ENCODE peak calls at places on chromosomes 6 and 20, in ten cellular contexts. Y is spleen, M is H54, P is ovary, O is IMR-90, L is transverse colon, K is body of pancreas, T is stomach, C is testis, W is uterus. E is an unnamed sample.

GRCh38 chr6:134123666-134124208 is 71.3 kb upstream of the SLC2A12 start:
- DNase-seq in P (no peak), W (no peak), K (no peak), M (no peak), L (no peak), C (peak), T (no peak), Y (no peak), O (peak), E (peak)

GRCh38 chr6:166408936-166409755 is 26.4 kb upstream of the MPC1 start:
- DNase-seq in O (no peak), Y (no peak), L (no peak), K (no peak), C (no peak), M (no peak), W (no peak), P (no peak), T (no peak), E (no peak)

GRCh38 chr6:139152892-139153271 is 18.0 kb downstream of the HECA start:
- DNase-seq in Y (no peak), P (no peak), C (no peak), W (no peak), M (no peak), O (peak), T (no peak), K (no peak), L (no peak), E (no peak)

GRCh38 chr20:35207950-35208611 is 18.4 kb upstream of the MMP24 start:
- DNase-seq in O (peak), L (peak), C (peak), K (peak), Y (peak), W (peak), M (no peak), P (peak), T (peak), E (peak)

GRCh38 chr6:10248378-10248843 is 166.5 kb downstream of the TFAP2A start:
- DNase-seq in M (peak), P (no peak), O (peak), L (no peak), T (no peak), K (no peak), C (no peak), W (no peak), Y (no peak), E (no peak)

GRCh38 chr6:5325173-5325572 is 63.9 kb downstream of the FARS2 start:
- DNase-seq in Y (no peak), M (no peak), C (no peak), L (no peak), O (no peak), W (no peak), K (no peak), P (no peak), T (no peak), E (no peak)

GRCh38 chr6:110688661-110689268 is 126.5 kb downstream of the CDK19 start:
- DNase-seq in K (no peak), T (peak), C (no peak), P (no peak), L (peak), M (no peak), Y (no peak), W (no peak), O (no peak), E (no peak)

GRCh38 chr6:91782789-91783188 is 1195.9 kb upstream of the MAP3K7 start:
- DNase-seq in T (no peak), P (no peak), O (no peak), C (no peak), W (no peak), K (no peak), M (no peak), L (no peak), Y (no peak), E (no peak)

GRCh38 chr20:63366658-63367360 is 5.7 kb upstream of the CHRNA4 start:
- DNase-seq in K (no peak), O (no peak), W (no peak), P (no peak), M (no peak), T (no peak), Y (no peak), C (no peak), L (no peak), E (no peak)

GRCh38 chr6:5167501-5167900 is 82.4 kb downstream of the PPP1R3G start:
- DNase-seq in O (peak), K (no peak), Y (no peak), T (no peak), M (no peak), C (no peak), P (no peak), W (no peak), L (no peak), E (no peak)

GRCh38 chr20:25486377-25486776 is 78.9 kb downstream of the GINS1 start:
- DNase-seq in W (no peak), T (no peak), Y (no peak), P (peak), K (no peak), M (no peak), L (no peak), O (peak), C (no peak), E (no peak)

GRCh38 chr6:2794171-2794730 is 29.1 kb downstream of the WRNIP1 start:
- DNase-seq in P (no peak), T (no peak), Y (no peak), L (no peak), W (no peak), K (no peak), M (no peak), C (no peak), O (peak), E (no peak)

GRCh38 chr6:139376604-139377218 is 2.3 kb upstream of the CITED2 start:
- DNase-seq in T (peak), L (peak), M (no peak), W (peak), Y (no peak), O (peak), P (peak), C (peak), K (peak), E (peak)

GRCh38 chr6:156658186-156658585 is 119.0 kb upstream of the ARID1B start:
- DNase-seq in O (peak), Y (no peak), W (no peak), C (peak), T (no peak), P (peak), K (peak), M (no peak), L (no peak), E (no peak)

GRCh38 chr6:147849401-147849800 is 340.9 kb downstream of the SAMD5 start:
- DNase-seq in L (no peak), P (no peak), W (no peak), O (no peak), K (no peak), Y (no peak), M (no peak), T (no peak), C (no peak), E (no peak)

GRCh38 chr6:156910938-156911337 is 133.8 kb downstream of the ARID1B start:
- DNase-seq in K (no peak), L (no peak), P (no peak), C (no peak), M (no peak), O (no peak), T (no peak), Y (no peak), W (no peak), E (peak)

GRCh38 chr6:13302751-13303667 is 25.3 kb downstream of the TBC1D7 start:
- DNase-seq in K (peak), T (peak), L (peak), W (no peak), C (peak), O (peak), M (peak), Y (peak), P (no peak), E (peak)

GRCh38 chr20:12827796-12828406 is 180.9 kb upstream of the SPTLC3 start:
- DNase-seq in L (no peak), K (no peak), Y (no peak), M (no peak), T (no peak), C (no peak), P (no peak), O (no peak), W (no peak), E (no peak)

GRCh38 chr6:89372506-89372901 is 20.0 kb upstream of the UBE2J1 start:
- DNase-seq in M (no peak), T (no peak), C (no peak), L (peak), P (no peak), W (no peak), O (no peak), K (no peak), Y (no peak), E (no peak)

GRCh38 chr20:24952376-24953203 is 3.5 kb downstream of the CST7 start:
- DNase-seq in L (no peak), K (no peak), Y (peak), C (no peak), P (no peak), W (no peak), O (no peak), T (peak), M (no peak), E (no peak)

GRCh38 chr20:36315545-36316351 is 9.6 kb downstream of the DLGAP4 start:
- DNase-seq in O (no peak), P (no peak), Y (peak), T (no peak), M (no peak), W (no peak), L (no peak), C (no peak), K (no peak), E (no peak)

GRCh38 chr6:82145926-82146452 is 101.6 kb downstream of the IBTK start:
- DNase-seq in M (no peak), W (no peak), Y (no peak), O (no peak), P (no peak), K (no peak), C (no peak), L (no peak), T (no peak), E (no peak)

GRCh38 chr20:44450279-44450937 is 25.3 kb upstream of the TTPAL start:
- DNase-seq in W (no peak), M (no peak), O (no peak), T (no peak), Y (no peak), P (no peak), K (no peak), L (no peak), C (no peak), E (no peak)
- TF ChIP-seq POLR2A in W (no peak), M (no peak), O (no peak), T (no peak), Y (no peak), P (no peak), K (no peak), L (no peak), C (no peak), E (no peak)

DNA sequence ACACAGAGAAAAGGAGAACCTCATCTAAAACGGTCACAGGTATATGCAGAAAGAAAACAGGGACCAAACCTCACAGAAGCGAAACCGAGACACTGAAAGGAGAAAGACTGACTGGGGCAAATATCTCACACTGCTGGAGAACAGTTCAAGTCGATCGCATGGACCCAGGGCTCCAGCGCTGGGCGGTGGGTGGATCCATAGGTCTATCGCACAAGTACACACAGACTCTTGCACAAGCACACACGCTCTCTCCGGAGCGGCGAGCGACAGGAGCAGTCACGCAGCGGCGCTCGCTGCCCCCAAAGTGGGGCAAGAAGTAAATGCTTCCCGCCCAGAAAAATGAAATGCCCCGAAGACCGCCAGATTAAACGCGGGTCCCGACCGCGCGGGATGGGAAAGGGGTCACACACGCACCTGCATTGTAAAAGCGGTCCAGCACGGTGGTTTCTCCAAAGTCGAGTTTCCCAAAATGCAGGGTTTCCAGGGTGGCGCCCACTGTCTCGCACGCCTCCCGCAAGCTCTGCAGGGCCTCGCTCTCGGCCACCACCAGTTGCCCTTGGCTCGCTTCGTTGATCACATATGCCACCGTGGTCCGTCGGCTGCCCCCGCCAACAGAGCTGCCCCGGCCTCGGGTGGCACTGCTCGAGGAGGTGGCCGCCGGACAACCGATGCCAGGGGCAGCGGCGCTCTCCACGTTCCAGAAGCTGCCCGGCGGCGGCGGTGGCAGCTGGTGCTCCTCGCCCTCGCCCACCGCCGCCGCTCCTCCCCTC is 796 bp downstream of the MAP3K5 start:
- DNase-seq in K (peak), W (peak), O (peak), Y (peak), P (peak), T (peak), C (peak), M (no peak), L (peak), E (peak)
- TF ChIP-seq POLR2A in K (peak), W (peak), O (no peak), Y (peak), P (peak), T (peak), C (no peak), M (no peak), L (peak), E (peak)

GRCh38 chr6:33160728-33161323 is 31.4 kb downstream of the COL11A2 start:
- DNase-seq in P (no peak), W (no peak), L (peak), Y (no peak), O (peak), C (peak), T (peak), K (peak), M (peak), E (peak)

GRCh38 chr6:33162471-33162870 is 29.8 kb downstream of the COL11A2 start:
- DNase-seq in C (no peak), L (no peak), W (no peak), P (no peak), Y (no peak), T (no peak), M (no peak), K (no peak), O (no peak), E (no peak)

GRCh38 chr6:33163540-33163939 is 28.7 kb downstream of the COL11A2 start:
- DNase-seq in T (no peak), O (no peak), C (no peak), P (no peak), K (no peak), W (no peak), Y (no peak), L (no peak), M (no peak), E (no peak)

GRCh38 chr6:33160096-33160495 is 32.2 kb downstream of the COL11A2 start:
- DNase-seq in M (no peak), W (no peak), O (no peak), T (no peak), K (no peak), L (no peak), C (no peak), Y (no peak), P (no peak), E (no peak)

GRCh38 chr6:33161354-33162320 is 30.6 kb downstream of the COL11A2 start:
- DNase-seq in M (peak), Y (peak), O (peak), K (peak), L (peak), T (peak), P (peak), W (peak), C (peak), E (peak)
- TF ChIP-seq POLR2A in M (no peak), Y (no peak), O (no peak), K (no peak), L (no peak), T (no peak), P (no peak), W (no peak), C (no peak), E (peak)

GRCh38 chr6:26233608-26234420 is 131.2 kb upstream of the BTN3A2 start:
- DNase-seq in P (no peak), W (no peak), K (peak), T (peak), Y (peak), C (peak), L (peak), O (peak), M (no peak), E (peak)
- TF ChIP-seq POLR2A in P (no peak), W (peak), K (no peak), T (no peak), Y (no peak), C (no peak), L (no peak), O (peak), M (peak), E (peak)

GRCh38 chr20:62120990-62121775 is 1.1 kb upstream of the LSM14B start:
- DNase-seq in O (peak), W (no peak), K (peak), P (no peak), L (peak), T (no peak), Y (no peak), M (peak), C (peak), E (peak)
- TF ChIP-seq POLR2A in O (no peak), W (peak), K (peak), P (no peak), L (peak), T (no peak), Y (no peak), M (no peak), C (no peak), E (no peak)

DNA sequence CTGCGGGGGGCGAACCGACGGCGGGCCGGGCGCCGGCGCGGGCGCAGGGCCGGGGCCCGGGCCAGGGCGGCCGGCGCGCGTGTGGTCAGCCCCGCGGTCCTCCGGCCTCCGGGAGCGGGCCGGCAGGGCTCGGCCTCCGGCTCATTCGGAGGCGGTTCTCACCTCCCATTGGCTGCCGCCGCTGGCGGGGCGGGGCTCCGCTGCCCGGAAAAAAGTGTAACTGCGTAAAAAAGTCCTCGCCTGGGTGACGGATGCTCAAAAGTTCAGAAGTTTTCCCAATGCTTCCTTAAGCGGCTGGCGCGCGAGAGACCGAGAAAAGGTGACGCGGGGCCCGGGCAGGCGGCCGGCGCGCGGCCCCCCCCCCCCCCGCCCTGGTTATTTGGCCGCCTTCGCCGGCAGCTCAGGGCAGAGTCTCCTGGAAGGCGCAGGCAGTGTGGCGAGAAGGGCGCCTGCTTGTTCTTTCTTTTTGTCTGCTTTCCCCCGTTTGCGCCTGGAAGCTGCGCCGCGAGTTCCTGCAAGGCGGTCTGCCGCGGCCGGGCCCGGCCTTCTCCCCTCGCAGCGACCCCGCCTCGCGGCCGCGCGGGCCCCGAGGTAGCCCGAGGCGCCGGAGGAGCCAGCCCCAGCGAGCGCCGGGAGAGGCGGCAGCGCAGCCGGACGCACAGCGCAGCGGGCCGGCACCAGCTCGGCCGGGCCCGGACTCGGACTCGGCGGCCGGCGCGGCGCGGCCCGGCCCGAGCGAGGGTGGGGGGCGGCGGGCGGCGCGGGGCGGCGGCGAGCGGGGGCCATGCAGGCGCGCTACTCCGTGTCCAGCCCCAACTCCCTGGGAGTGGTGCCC is at the start of gene FOXC1:
- DNase-seq in Y (peak), M (peak), L (peak), O (peak), C (peak), T (peak), P (peak), K (peak), W (peak), E (peak)
- TF ChIP-seq POLR2A in Y (no peak), M (peak), L (no peak), O (peak), C (peak), T (no peak), P (no peak), K (peak), W (peak), E (no peak)